ENCODE peak calls at places on chromosomes 5 and 9, in eight cellular contexts. R, C, V, E, N, K, X and B are unnamed samples.
A peak's percentile ranks its signal among the peaks of the same experiment; 100 is the strongest.

GRCh38 chr9:135489188-135489918 is 9.8 kb downstream of the PPP1R26 start:
- DNase-seq in R (peak; percentile 35), C (no peak), V (no peak), E (peak; percentile 32), N (no peak), K (no peak), X (no peak), B (no peak)

GRCh38 chr9:71589612-71590011 is 178.7 kb downstream of the CEMIP2 start:
- DNase-seq in R (no peak), C (peak; percentile 6), V (no peak), E (no peak), N (no peak), K (no peak), X (no peak), B (no peak)

GRCh38 chr9:87267251-87267679 is 230.4 kb upstream of the DAPK1 start:
- DNase-seq in R (peak; percentile 72), C (peak; percentile 17), V (no peak), E (no peak), N (no peak), K (no peak), X (no peak), B (no peak)

GRCh38 chr5:16913187-16913839 is 22.8 kb downstream of the MYO10 start:
- DNase-seq in R (no peak), C (no peak), V (peak; percentile 92), E (no peak), N (no peak), K (no peak), X (peak; percentile 52), B (peak; percentile 92)

GRCh38 chr5:158154226-158155005 is 295.5 kb upstream of the CLINT1 start:
- DNase-seq in R (peak; percentile 80), C (peak; percentile 59), V (no peak), E (no peak), N (no peak), K (peak; percentile 50), X (peak; percentile 92), B (peak; percentile 87)

GRCh38 chr5:135880278-135880677 is 15.4 kb downstream of the IL9 start:
- DNase-seq in R (no peak), C (no peak), V (peak; percentile 30), E (no peak), N (peak; percentile 24), K (no peak), X (no peak), B (no peak)

GRCh38 chr9:74379718-74380117 is 117.4 kb upstream of the RORB start:
- DNase-seq in R (no peak), C (no peak), V (peak; percentile 16), E (no peak), N (peak; percentile 73), K (no peak), X (peak; percentile 14), B (peak; percentile 71)

GRCh38 chr5:158538506-158539074 is 561.1 kb downstream of the EBF1 start:
- DNase-seq in R (no peak), C (peak; percentile 23), V (no peak), E (no peak), N (no peak), K (no peak), X (no peak), B (no peak)

GRCh38 chr9:91864372-91864771 is 85.7 kb downstream of the ROR2 start:
- DNase-seq in R (no peak), C (no peak), V (no peak), E (no peak), N (peak; percentile 25), K (no peak), X (peak; percentile 18), B (no peak)

GRCh38 chr5:126868961-126869451 is 92.1 kb downstream of the LMNB1 start:
- DNase-seq in R (no peak), C (no peak), V (no peak), E (no peak), N (no peak), K (peak; percentile 45), X (peak; percentile 25), B (peak; percentile 17)

GRCh38 chr5:139481122-139481533 is 1.4 kb downstream of the STING1 start:
- DNase-seq in R (peak; percentile 72), C (no peak), V (peak; percentile 31), E (peak; percentile 70), N (no peak), K (no peak), X (no peak), B (peak; percentile 44)

GRCh38 chr5:113574417-113574816 is 60.9 kb downstream of the YTHDC2 start:
- DNase-seq in R (no peak), C (peak; percentile 16), V (peak; percentile 4), E (no peak), N (no peak), K (peak; percentile 96), X (peak; percentile 96), B (peak; percentile 73)

GRCh38 chr5:156920042-156920860 is 42.8 kb downstream of the TIMD4 start:
- DNase-seq in R (no peak), C (no peak), V (no peak), E (no peak), N (peak; percentile 5), K (no peak), X (peak; percentile 9), B (no peak)

GRCh38 chr5:176899296-176899891 is at the start of gene HK3:
- DNase-seq in R (peak; percentile 48), C (no peak), V (no peak), E (no peak), N (no peak), K (no peak), X (no peak), B (no peak)

GRCh38 chr5:83066548-83067110 is 10.6 kb downstream of the TMEM167A start:
- DNase-seq in R (no peak), C (no peak), V (no peak), E (no peak), N (no peak), K (no peak), X (no peak), B (no peak)

GRCh38 chr9:127198587-127198986 is 66.0 kb upstream of the GARNL3 start:
- DNase-seq in R (no peak), C (no peak), V (no peak), E (no peak), N (no peak), K (no peak), X (no peak), B (no peak)

GRCh38 chr5:137155621-137156020 is 343.5 kb downstream of the SPOCK1 start:
- DNase-seq in R (no peak), C (no peak), V (no peak), E (no peak), N (no peak), K (no peak), X (no peak), B (no peak)

GRCh38 chr9:122124048-122124447 is 30.9 kb upstream of the TTLL11 start:
- DNase-seq in R (no peak), C (no peak), V (no peak), E (no peak), N (no peak), K (no peak), X (no peak), B (no peak)

GRCh38 chr5:161676109-161676508 is 9.4 kb upstream of the GABRA6 start:
- DNase-seq in R (no peak), C (no peak), V (no peak), E (no peak), N (peak; percentile 44), K (no peak), X (no peak), B (peak; percentile 15)

GRCh38 chr9:26974927-26975326 is 18.7 kb downstream of the IFT74 start:
- DNase-seq in R (no peak), C (no peak), V (no peak), E (no peak), N (no peak), K (no peak), X (no peak), B (no peak)

GRCh38 chr9:33623658-33624586 is 99.9 kb downstream of the ANKRD18B start:
- DNase-seq in R (no peak), C (peak; percentile 52), V (peak; percentile 64), E (peak; percentile 54), N (peak; percentile 79), K (peak; percentile 67), X (peak; percentile 33), B (peak; percentile 78)

GRCh38 chr5:41736641-41737040 is 133.6 kb downstream of the OXCT1 start:
- DNase-seq in R (no peak), C (no peak), V (no peak), E (no peak), N (no peak), K (peak; percentile 62), X (peak; percentile 19), B (no peak)

GRCh38 chr9:120980951-120981350 is 54.4 kb upstream of the TRAF1 start:
- DNase-seq in R (no peak), C (no peak), V (no peak), E (no peak), N (no peak), K (no peak), X (no peak), B (no peak)

GRCh38 chr9:73133921-73134407 is 17.7 kb upstream of the ANXA1 start:
- DNase-seq in R (no peak), C (no peak), V (no peak), E (no peak), N (no peak), K (no peak), X (no peak), B (peak; percentile 99)
- H3K4me3 ChIP-seq in R (no peak overlapping the region), C (no peak overlapping the region), V (no peak overlapping the region), E (no peak overlapping the region), N (no peak overlapping the region), K (no peak overlapping the region), X (no peak overlapping the region), B (no peak overlapping the region)

GRCh38 chr9:95045751-95046150 is 271.8 kb downstream of the FANCC start:
- DNase-seq in R (no peak), C (no peak), V (no peak), E (no peak), N (peak; percentile 33), K (no peak), X (no peak), B (no peak)
- TF ChIP-seq CTCF in R (no peak), C (no peak), V (no peak), E (no peak), N (no peak), K (no peak), X (no peak), B (no peak)

DNA sequence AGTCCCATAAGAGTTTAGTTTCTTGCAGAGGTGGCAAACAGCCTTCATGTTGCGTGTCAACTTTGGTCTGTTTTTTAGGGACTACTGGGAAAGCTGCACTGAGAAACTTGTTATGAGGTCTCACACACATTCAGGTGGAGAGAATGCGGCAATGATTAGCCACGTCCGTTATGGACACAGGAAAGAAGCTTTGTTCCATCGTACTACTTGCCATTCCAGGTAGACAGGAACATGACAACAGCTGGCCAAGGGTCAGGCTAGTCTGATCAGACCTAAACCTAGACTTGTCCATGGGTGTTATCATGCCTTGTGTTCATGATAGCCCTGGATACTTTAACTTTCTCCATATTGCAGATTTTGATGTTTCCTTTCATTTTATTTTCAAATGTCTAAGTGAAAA is 113.2 kb downstream of the ZNF608 start:
- DNase-seq in R (no peak), C (no peak), V (no peak), E (no peak), N (no peak), K (no peak), X (no peak), B (no peak)
- H3K36me3 ChIP-seq in R (no peaks in the 10 kb centered on the region), C (peaks cover 23% of the 10 kb centered on the region), V (no peaks in the 10 kb centered on the region), E (no peaks in the 10 kb centered on the region), N (peaks cover 4% of the 10 kb centered on the region), K (peaks cover 5% of the 10 kb centered on the region), X (no peaks in the 10 kb centered on the region), B (no peaks in the 10 kb centered on the region)

DNA sequence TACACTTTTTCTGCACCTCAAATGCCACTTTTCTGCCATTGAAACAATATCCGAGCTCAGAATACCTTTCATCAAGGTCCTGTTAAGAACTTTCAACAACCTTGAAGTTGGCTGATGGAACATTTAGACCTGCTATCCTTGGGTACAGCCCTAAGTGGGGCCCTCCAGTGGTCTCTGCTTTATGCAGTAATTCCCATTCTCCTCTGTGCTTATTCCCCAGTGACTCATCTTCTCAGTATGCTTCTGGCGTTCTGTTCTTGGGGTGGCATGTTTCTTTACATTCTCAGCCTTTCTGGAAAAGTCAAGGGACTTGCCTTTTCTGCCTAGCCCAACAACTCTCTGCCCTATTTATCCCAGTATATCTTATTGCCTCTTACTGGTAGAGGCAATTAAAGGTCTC is 7.1 kb downstream of the ANP32B start:
- DNase-seq in R (no peak), C (no peak), V (peak; percentile 27), E (no peak), N (no peak), K (peak; percentile 82), X (peak; percentile 67), B (peak; percentile 62)
- H3K4me3 ChIP-seq in R (no peak overlapping the region), C (no peak overlapping the region), V (no peak overlapping the region), E (no peak overlapping the region), N (no peak overlapping the region), K (no peak overlapping the region), X (no peak overlapping the region), B (no peak overlapping the region)